ENCODE peak calls at places on chromosomes 11 and 22, in six cellular contexts. T is fibroblast of pulmonary artery, C is Panc1, H is fibroblast of villous mesenchyme, Q is fibroblast of the aortic adventitia, O is GM12865. X is an unnamed sample.

GRCh38 chr22:31148953-31149627 is 8.8 kb upstream of the PLA2G3 start:
- DNase-seq in T (peak), C (peak), H (peak), Q (peak), O (peak), X (peak)

GRCh38 chr22:49086606-49087157 is 741.0 kb downstream of the BRD1 start:
- DNase-seq in T (no peak), C (no peak), H (no peak), Q (no peak), O (no peak), X (no peak)

GRCh38 chr11:64062185-64063039 is 26.7 kb downstream of the FLRT1 start:
- DNase-seq in T (no peak), C (no peak), H (no peak), Q (no peak), O (no peak), X (no peak)

GRCh38 chr11:50037282-50037681 is 4.6 kb downstream of the OR4C45 start:
- DNase-seq in T (no peak), C (no peak), H (no peak), Q (no peak), O (no peak), X (no peak)

GRCh38 chr11:117815262-117815803 is 9.2 kb downstream of the FXYD2 start:
- DNase-seq in T (no peak), C (no peak), H (no peak), Q (no peak), O (peak), X (no peak)

GRCh38 chr11:119363874-119364590 is 17.5 kb downstream of the USP2 start:
- DNase-seq in T (peak), C (no peak), H (peak), Q (no peak), O (peak), X (no peak)

GRCh38 chr11:6742260-6742659 is 29.5 kb downstream of the OR2AG2 start:
- DNase-seq in T (no peak), C (no peak), H (no peak), Q (no peak), O (no peak), X (no peak)

GRCh38 chr11:127017482-127017881 is 16.9 kb upstream of the KIRREL3 start:
- DNase-seq in T (peak), C (no peak), H (peak), Q (peak), O (no peak), X (peak)

GRCh38 chr11:121347805-121348204 is 55.2 kb downstream of the SC5D start:
- DNase-seq in T (no peak), C (no peak), H (no peak), Q (no peak), O (no peak), X (no peak)

GRCh38 chr22:36086170-36086490 is 57.5 kb upstream of the RBFOX2 start:
- DNase-seq in T (no peak), C (no peak), H (no peak), Q (peak), O (no peak), X (no peak)

GRCh38 chr22:31474743-31475142 is 14.9 kb downstream of the EIF4ENIF1 start:
- DNase-seq in T (peak), C (no peak), H (peak), Q (peak), O (no peak), X (peak)

GRCh38 chr22:41474878-41475451 is 6.0 kb downstream of the ACO2 start:
- DNase-seq in T (no peak), C (no peak), H (no peak), Q (no peak), O (no peak), X (no peak)

GRCh38 chr11:81870066-81870412 is 863.6 kb downstream of the FAM181B start:
- DNase-seq in T (no peak), C (no peak), H (no peak), Q (no peak), O (no peak), X (no peak)

GRCh38 chr11:94511932-94512781 is at the start of gene C11orf97:
- DNase-seq in T (peak), C (no peak), H (peak), Q (no peak), O (peak), X (no peak)

GRCh38 chr11:130571947-130572584 is 123.6 kb downstream of the ADAMTS15 start:
- DNase-seq in T (no peak), C (no peak), H (no peak), Q (no peak), O (no peak), X (no peak)

GRCh38 chr11:64305691-64306562 is 603 bp downstream of the ESRRA start:
- DNase-seq in T (peak), C (no peak), H (peak), Q (no peak), O (peak), X (no peak)

GRCh38 chr11:67504023-67504949 is 877 bp downstream of the PITPNM1 start:
- DNase-seq in T (peak), C (no peak), H (peak), Q (no peak), O (peak), X (no peak)

GRCh38 chr11:117366183-117366582 is 38.5 kb downstream of the CEP164 start:
- DNase-seq in T (no peak), C (no peak), H (no peak), Q (no peak), O (no peak), X (no peak)

DNA sequence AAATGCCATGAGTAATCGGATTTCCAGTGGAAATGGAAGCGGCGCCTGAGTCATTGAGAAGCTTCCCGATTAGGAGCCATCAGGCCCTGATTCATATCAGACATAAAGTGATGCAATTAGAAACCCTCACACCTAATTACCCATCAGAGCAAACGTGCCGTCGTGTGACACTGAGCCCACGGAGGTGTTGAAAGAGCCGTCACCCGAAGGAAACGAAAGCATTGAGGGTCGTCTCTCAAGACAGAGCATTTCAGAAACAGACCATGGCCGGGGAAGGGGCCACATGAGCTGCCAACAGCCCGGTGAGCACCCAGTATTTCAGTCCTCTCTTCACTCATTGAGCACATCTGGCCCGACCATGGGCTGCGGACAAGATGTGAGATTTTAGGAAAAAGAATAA is 829.3 kb downstream of the TBC1D22A start:
- DNase-seq in T (no peak), C (no peak), H (no peak), Q (no peak), O (no peak), X (no peak)
- TF ChIP-seq CTCF in T (no peak), C (no peak), H (no peak), Q (no peak), O (no peak), X (no peak)

GRCh38 chr22:40178417-40179409 is 988 bp downstream of the TNRC6B start:
- DNase-seq in T (peak), C (no peak), H (peak), Q (peak), O (peak), X (no peak)
- H3K4me3 ChIP-seq in T (peak), C (peak), H (peak), Q (peak), O (peak), X (peak)

GRCh38 chr22:19854778-19855503 is at the start of the genes GNB1L and RTL10:
- DNase-seq in T (peak), C (peak), H (peak), Q (peak), O (peak), X (peak)
- TF ChIP-seq CTCF in T (no peak), C (no peak), H (no peak), Q (peak), O (peak), X (peak)

DNA sequence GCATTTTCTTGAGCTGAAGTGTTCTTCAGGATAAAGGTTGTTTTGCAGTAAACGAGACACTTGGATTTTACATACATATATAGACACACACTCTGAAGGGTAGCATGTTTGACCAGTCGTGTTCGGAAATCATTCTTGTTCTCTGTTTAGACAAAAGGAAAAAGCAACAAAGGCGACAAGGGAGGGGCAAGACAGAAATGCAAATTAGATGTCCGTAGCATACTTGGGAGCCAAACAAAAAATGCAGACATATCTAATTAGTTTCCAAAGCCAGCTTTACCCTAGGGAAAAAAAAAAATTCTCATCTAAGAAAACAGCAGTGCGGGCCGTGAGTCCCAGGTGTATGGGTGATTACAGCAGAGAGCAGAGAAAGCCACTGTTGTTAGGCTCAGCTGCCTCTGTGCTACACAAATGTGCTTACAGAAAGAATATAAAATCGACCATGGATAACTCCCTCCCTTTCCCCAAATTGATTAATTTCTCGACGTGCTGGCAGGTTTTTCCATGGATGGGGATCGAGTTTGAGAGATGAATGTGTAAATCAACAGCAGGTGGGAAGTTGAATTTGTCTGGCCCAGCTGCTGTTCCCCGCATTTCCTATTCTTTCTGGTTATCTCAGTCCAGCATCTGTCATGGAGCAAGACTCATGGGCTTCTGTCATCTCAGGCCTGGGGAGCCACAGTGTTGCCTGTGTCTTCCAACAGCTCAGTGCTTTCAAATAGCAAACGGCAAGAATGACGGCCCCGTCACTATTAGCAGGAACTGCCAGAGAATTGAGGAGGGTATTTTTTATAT is 176.5 kb upstream of the TTC12 start:
- DNase-seq in T (no peak), C (no peak), H (no peak), Q (no peak), O (no peak), X (no peak)
- H3K4me3 ChIP-seq in T (no peak), C (no peak), H (no peak), Q (no peak), O (no peak), X (no peak)

GRCh38 chr11:70158201-70158600 is 44.9 kb upstream of the FADD start:
- DNase-seq in T (peak), C (no peak), H (no peak), Q (peak), O (no peak), X (no peak)
- TF ChIP-seq CTCF in T (peak), C (no peak), H (peak), Q (peak), O (peak), X (peak)

GRCh38 chr22:23216331-23217170 is 36.2 kb downstream of the BCR start:
- DNase-seq in T (no peak), C (no peak), H (no peak), Q (no peak), O (peak), X (no peak)
- H3K4me3 ChIP-seq in T (no peak), C (no peak), H (no peak), Q (no peak), O (no peak), X (no peak)

DNA sequence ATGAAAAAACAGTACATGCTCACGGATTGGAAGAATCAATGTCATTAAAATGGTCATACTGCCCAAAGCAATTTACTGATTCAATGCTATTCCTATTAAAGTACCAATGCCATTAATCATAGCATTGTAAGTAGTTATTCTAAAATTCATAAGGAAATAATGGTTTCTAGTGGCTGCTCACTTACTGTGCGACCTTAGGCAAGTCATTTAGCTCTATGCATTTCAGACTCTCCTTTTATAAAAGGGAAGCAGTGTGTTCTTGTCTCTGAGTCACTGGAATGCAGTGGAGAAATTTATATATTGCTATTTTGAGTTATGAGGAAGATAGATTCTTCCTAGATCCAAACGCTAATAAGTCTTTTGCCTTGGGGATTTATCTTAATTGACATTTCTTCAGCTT is 174.8 kb downstream of the KCNA4 start:
- DNase-seq in T (no peak), C (no peak), H (no peak), Q (no peak), O (no peak), X (no peak)
- TF ChIP-seq CTCF in T (no peak), C (no peak), H (no peak), Q (no peak), O (no peak), X (no peak)

GRCh38 chr11:12989428-12990242 is 19.5 kb upstream of the RASSF10 start:
- DNase-seq in T (no peak), C (no peak), H (no peak), Q (no peak), O (peak), X (no peak)
- H3K4me3 ChIP-seq in T (no peak), C (no peak), H (no peak), Q (no peak), O (no peak), X (no peak)

GRCh38 chr11:61254403-61255025 is 13.5 kb downstream of the PGA5 start:
- DNase-seq in T (peak), C (peak), H (peak), Q (peak), O (peak), X (peak)
- TF ChIP-seq CTCF in T (peak), C (peak), H (peak), Q (peak), O (peak), X (peak)